ENCODE peak calls at places on chromosomes 3 and 15, in six cellular contexts. D is left cardiac atrium, Q is NCI-H1417, B is foreskin fibroblast, C is EH, G is AG09309. K is an unnamed sample.

GRCh38 chr3:150308481-150308918 is 99.6 kb upstream of the TSC22D2 start:
- DNase-seq in D (no peak), B (no peak), G (no peak), C (no peak), Q (no peak), K (no peak)

GRCh38 chr3:171049831-171050444 is 23.4 kb upstream of the SLC2A2 start:
- DNase-seq in Q (peak; percentile 49), B (peak; percentile 79), D (peak; percentile 51), C (peak; percentile 74), G (no peak), K (peak; percentile 80)

GRCh38 chr3:42043116-42043796 is 47.9 kb upstream of the TRAK1 start:
- DNase-seq in Q (peak; percentile 72), G (no peak), D (peak; percentile 72), C (peak; percentile 91), B (peak; percentile 60), K (peak; percentile 65)

GRCh38 chr3:154018100-154018696 is 103.0 kb upstream of the ARHGEF26 start:
- DNase-seq in D (no peak), Q (peak; percentile 17), G (no peak), B (peak; percentile 40), C (peak; percentile 41), K (peak; percentile 61)

GRCh38 chr3:145906755-145907154 is 254.2 kb downstream of the PLOD2 start:
- DNase-seq in C (no peak), D (no peak), Q (no peak), B (no peak), G (no peak), K (no peak)

GRCh38 chr3:17330660-17331059 is 411.8 kb downstream of the TBC1D5 start:
- DNase-seq in Q (no peak), C (no peak), D (no peak), G (no peak), B (no peak), K (no peak)

GRCh38 chr15:55894406-55894965 is 98.9 kb downstream of the NEDD4 start:
- DNase-seq in C (no peak), B (no peak), G (no peak), D (no peak), Q (no peak), K (no peak)

GRCh38 chr15:68415061-68415460 is 16.9 kb downstream of the ITGA11 start:
- DNase-seq in C (no peak), D (no peak), B (no peak), Q (no peak), G (no peak), K (no peak)

GRCh38 chr3:138472141-138472825 is 37.9 kb downstream of the ESYT3 start:
- DNase-seq in G (no peak), B (no peak), Q (no peak), C (no peak), D (no peak), K (no peak)

GRCh38 chr15:87420017-87420416 is 836.5 kb downstream of the NTRK3 start:
- DNase-seq in D (no peak), G (no peak), B (no peak), Q (no peak), C (no peak), K (no peak)

GRCh38 chr3:143122608-143123352 is 3.2 kb downstream of the CHST2 start:
- DNase-seq in D (no peak), B (no peak), Q (no peak), G (no peak), C (no peak), K (no peak)

GRCh38 chr3:73423133-73423532 is 201.6 kb downstream of the PDZRN3 start:
- DNase-seq in D (no peak), G (no peak), Q (no peak), B (no peak), C (no peak), K (no peak)

GRCh38 chr3:151135548-151136337 is 50.3 kb downstream of the MED12L start:
- DNase-seq in C (no peak), Q (peak; percentile 31), G (no peak), B (no peak), D (no peak), K (peak; percentile 33)

GRCh38 chr3:71859128-71859519 is 74.2 kb upstream of the PROK2 start:
- DNase-seq in B (peak; percentile 29), C (peak; percentile 7), D (no peak), Q (peak; percentile 8), G (no peak), K (peak; percentile 56)

K was measured in DMS53.